ENCODE peak calls at places on chromosomes 7 and 10, in four cellular contexts. One of them, this sample, is unnamed.

GRCh38 chr10:70162892-70163201 is 7.5 kb downstream of the SAR1A start:
- DNase-seq in CD4-positive, alpha-beta T cell: peak; percentile 38
- DNase-seq in NCI-H1694: no peak
- DNase-seq in dorsolateral prefrontal cortex: no peak
- DNase-seq in this sample: no peak

GRCh38 chr10:12333382-12334185 is 15.8 kb upstream of the CAMK1D start:
- DNase-seq in CD4-positive, alpha-beta T cell: peak; percentile 31
- DNase-seq in NCI-H1694: peak; percentile 18
- DNase-seq in dorsolateral prefrontal cortex: no peak
- DNase-seq in this sample: no peak

GRCh38 chr7:3065724-3066143 is 22.1 kb upstream of the CARD11 start:
- DNase-seq in CD4-positive, alpha-beta T cell: peak; percentile 53
- DNase-seq in NCI-H1694: no peak
- DNase-seq in dorsolateral prefrontal cortex: no peak
- DNase-seq in this sample: peak; percentile 78

GRCh38 chr7:129462445-129462844 is 28.2 kb downstream of the STRIP2 start:
- DNase-seq in CD4-positive, alpha-beta T cell: no peak
- DNase-seq in NCI-H1694: no peak
- DNase-seq in dorsolateral prefrontal cortex: no peak
- DNase-seq in this sample: no peak

GRCh38 chr7:125599387-125599786 is 669.8 kb upstream of the POT1 start:
- DNase-seq in CD4-positive, alpha-beta T cell: no peak
- DNase-seq in NCI-H1694: no peak
- DNase-seq in dorsolateral prefrontal cortex: no peak
- DNase-seq in this sample: no peak

GRCh38 chr7:133039614-133040013 is 42.3 kb downstream of the CHCHD3 start:
- DNase-seq in CD4-positive, alpha-beta T cell: no peak
- DNase-seq in NCI-H1694: no peak
- DNase-seq in dorsolateral prefrontal cortex: no peak
- DNase-seq in this sample: no peak

GRCh38 chr10:133207627-133208026 is 22.4 kb upstream of the UTF1 start:
- DNase-seq in CD4-positive, alpha-beta T cell: no peak
- DNase-seq in NCI-H1694: no peak
- DNase-seq in dorsolateral prefrontal cortex: peak; percentile 41
- DNase-seq in this sample: peak; percentile 13

GRCh38 chr7:50449501-50449880 is 659 bp downstream of the FIGNL1 start:
- DNase-seq in CD4-positive, alpha-beta T cell: no peak
- DNase-seq in NCI-H1694: no peak
- DNase-seq in dorsolateral prefrontal cortex: no peak
- DNase-seq in this sample: no peak

GRCh38 chr7:30225863-30226361 is 58.5 kb upstream of the ZNRF2 start:
- DNase-seq in CD4-positive, alpha-beta T cell: no peak
- DNase-seq in NCI-H1694: peak; percentile 76
- DNase-seq in dorsolateral prefrontal cortex: peak; percentile 64
- DNase-seq in this sample: no peak

GRCh38 chr10:3496138-3496537 is 288.9 kb downstream of the KLF6 start:
- DNase-seq in CD4-positive, alpha-beta T cell: no peak
- DNase-seq in NCI-H1694: no peak
- DNase-seq in dorsolateral prefrontal cortex: no peak
- DNase-seq in this sample: no peak

GRCh38 chr7:116524609-116525297 is at the start of gene CAV1:
- DNase-seq in CD4-positive, alpha-beta T cell: peak; percentile 26
- DNase-seq in NCI-H1694: no peak
- DNase-seq in dorsolateral prefrontal cortex: no peak
- DNase-seq in this sample: peak; percentile 69

GRCh38 chr7:123346771-123347170 is 147.0 kb upstream of the SLC13A1 start:
- DNase-seq in CD4-positive, alpha-beta T cell: no peak
- DNase-seq in NCI-H1694: no peak
- DNase-seq in dorsolateral prefrontal cortex: no peak
- DNase-seq in this sample: no peak

GRCh38 chr10:123569436-123570010 is 96.6 kb upstream of the GPR26 start:
- DNase-seq in CD4-positive, alpha-beta T cell: no peak
- DNase-seq in NCI-H1694: no peak
- DNase-seq in dorsolateral prefrontal cortex: no peak
- DNase-seq in this sample: no peak

GRCh38 chr7:45359781-45360180 is 202.2 kb downstream of the RAMP3 start:
- DNase-seq in CD4-positive, alpha-beta T cell: no peak
- DNase-seq in NCI-H1694: no peak
- DNase-seq in dorsolateral prefrontal cortex: no peak
- DNase-seq in this sample: no peak

GRCh38 chr7:68425377-68425776 is 1172.9 kb upstream of the AUTS2 start:
- DNase-seq in CD4-positive, alpha-beta T cell: no peak
- DNase-seq in NCI-H1694: no peak
- DNase-seq in dorsolateral prefrontal cortex: no peak
- DNase-seq in this sample: no peak

GRCh38 chr7:48781783-48782182 is 142.6 kb upstream of the CDC14C start:
- DNase-seq in CD4-positive, alpha-beta T cell: no peak
- DNase-seq in NCI-H1694: no peak
- DNase-seq in dorsolateral prefrontal cortex: no peak
- DNase-seq in this sample: no peak

GRCh38 chr10:24740714-24741113 is 17.0 kb upstream of the ARHGAP21 start:
- DNase-seq in CD4-positive, alpha-beta T cell: no peak
- DNase-seq in NCI-H1694: no peak
- DNase-seq in dorsolateral prefrontal cortex: no peak
- DNase-seq in this sample: no peak

GRCh38 chr7:141014091-141014490 is 661 bp downstream of the MRPS33 start:
- DNase-seq in CD4-positive, alpha-beta T cell: no peak
- DNase-seq in NCI-H1694: no peak
- DNase-seq in dorsolateral prefrontal cortex: no peak
- DNase-seq in this sample: no peak

GRCh38 chr7:96218844-96219243 is 103.1 kb downstream of the SLC25A13 start:
- DNase-seq in CD4-positive, alpha-beta T cell: no peak
- DNase-seq in NCI-H1694: no peak
- DNase-seq in dorsolateral prefrontal cortex: no peak
- DNase-seq in this sample: no peak

GRCh38 chr7:20111821-20112542 is 105.2 kb downstream of the MACC1 start:
- DNase-seq in CD4-positive, alpha-beta T cell: no peak
- DNase-seq in NCI-H1694: no peak
- DNase-seq in dorsolateral prefrontal cortex: no peak
- DNase-seq in this sample: no peak

GRCh38 chr7:148914208-148914777 is 30.2 kb upstream of the EZH2 start:
- DNase-seq in CD4-positive, alpha-beta T cell: no peak
- DNase-seq in NCI-H1694: no peak
- DNase-seq in dorsolateral prefrontal cortex: peak; percentile 59
- DNase-seq in this sample: no peak

GRCh38 chr10:132684164-132684891 is 101.6 kb downstream of the NKX6-2 start:
- DNase-seq in CD4-positive, alpha-beta T cell: no peak
- DNase-seq in NCI-H1694: no peak
- DNase-seq in dorsolateral prefrontal cortex: peak; percentile 35
- DNase-seq in this sample: peak; percentile 8

GRCh38 chr10:95835149-95835860 is 72.5 kb upstream of the CC2D2B start:
- DNase-seq in CD4-positive, alpha-beta T cell: no peak
- DNase-seq in NCI-H1694: no peak
- DNase-seq in dorsolateral prefrontal cortex: no peak
- DNase-seq in this sample: no peak

GRCh38 chr10:60518745-60519144 is 129.1 kb upstream of the ANK3 start:
- DNase-seq in CD4-positive, alpha-beta T cell: no peak
- DNase-seq in NCI-H1694: no peak
- DNase-seq in dorsolateral prefrontal cortex: no peak
- DNase-seq in this sample: no peak